ENCODE peak calls at places on chromosomes 7 and 10, in nine cellular contexts. R is H54, Z is HepG2, X is small intestine, T is endodermal cell, W is left colon, F is GM13977, D is ELF-1, K is endothelial cell. Y is an unnamed sample.
A peak's percentile ranks its signal among the peaks of the same experiment; 100 is the strongest.

GRCh38 chr7:87797798-87798403 is 78.3 kb downstream of the SLC25A40 start:
- DNase-seq in X (peak; percentile 51), K (peak; percentile 6), Z (peak; percentile 48), W (no peak), F (peak; percentile 46), D (no peak), T (no peak), R (peak; percentile 2), Y (peak; percentile 54)

GRCh38 chr7:43491984-43492383 is 90.9 kb upstream of the STK17A start:
- DNase-seq in F (no peak), Z (peak; percentile 28), T (no peak), D (no peak), K (no peak), R (peak; percentile 77), X (no peak), W (no peak), Y (no peak)

GRCh38 chr10:34804306-34804705 is 10.8 kb downstream of the PARD3 start:
- DNase-seq in Z (no peak), F (no peak), W (no peak), R (no peak), K (no peak), X (no peak), D (no peak), T (no peak), Y (no peak)

GRCh38 chr7:302054-302992 is 12.4 kb downstream of the FOXL3 start:
- DNase-seq in D (no peak), R (no peak), Z (no peak), F (no peak), X (no peak), K (no peak), W (peak; percentile 14), T (peak; percentile 25), Y (no peak)

GRCh38 chr7:124764847-124765400 is 668 bp downstream of the GPR37 start:
- DNase-seq in T (peak; percentile 82), W (no peak), F (peak; percentile 54), Z (no peak), R (peak; percentile 22), X (peak; percentile 16), D (peak; percentile 61), K (peak; percentile 29), Y (peak; percentile 26)

GRCh38 chr7:875051-875450 is 1.3 kb upstream of the GET4 start:
- DNase-seq in Z (no peak), T (no peak), R (no peak), W (no peak), X (no peak), F (no peak), D (no peak), K (no peak), Y (no peak)

GRCh38 chr7:150828384-150828783 is 23.9 kb upstream of the AOC1 start:
- DNase-seq in T (no peak), D (no peak), K (no peak), X (no peak), F (no peak), Z (no peak), R (no peak), W (no peak), Y (no peak)

GRCh38 chr7:108569381-108570145 is at the start of the genes DNAJB9 and THAP5:
- DNase-seq in F (peak; percentile 94), Z (peak; percentile 98), X (peak; percentile 100), D (peak; percentile 99), W (peak; percentile 100), K (peak; percentile 98), T (peak; percentile 99), R (peak; percentile 85), Y (peak; percentile 99)

GRCh38 chr10:126405239-126405785 is 17.0 kb upstream of the ADAM12 start:
- DNase-seq in Z (no peak), D (no peak), X (no peak), K (no peak), W (no peak), T (no peak), R (no peak), F (no peak), Y (no peak)

GRCh38 chr10:2980791-2981360 is 86.5 kb upstream of the PFKP start:
- DNase-seq in F (no peak), T (no peak), K (no peak), W (no peak), X (no peak), Z (no peak), D (no peak), R (no peak), Y (no peak)

GRCh38 chr10:13256627-13257026 is 22.5 kb upstream of the UCMA start:
- DNase-seq in Z (no peak), W (no peak), T (no peak), D (no peak), K (no peak), R (no peak), X (no peak), F (no peak), Y (no peak)

GRCh38 chr10:52768114-52768532 is 4.5 kb downstream of the MBL2 start:
- DNase-seq in X (no peak), W (no peak), K (no peak), D (no peak), R (no peak), T (no peak), Z (peak; percentile 97), F (no peak), Y (no peak)

GRCh38 chr10:36880898-36881297 is 244.5 kb upstream of the ANKRD30A start:
- DNase-seq in K (no peak), F (no peak), W (no peak), Z (peak; percentile 21), X (peak; percentile 7), T (no peak), D (no peak), R (no peak), Y (peak; percentile 13)

GRCh38 chr10:60974463-60975149 is 30.6 kb upstream of the RHOBTB1 start:
- DNase-seq in W (no peak), R (no peak), F (no peak), X (peak; percentile 66), Z (no peak), K (no peak), T (no peak), D (no peak), Y (no peak)

GRCh38 chr10:97858001-97858439 is 8.4 kb downstream of the GOLGA7B start:
- DNase-seq in X (peak; percentile 79), Z (no peak), R (no peak), W (no peak), T (peak; percentile 61), K (no peak), D (no peak), F (no peak), Y (peak; percentile 44)

GRCh38 chr7:48832303-48832845 is 92.0 kb upstream of the CDC14C start:
- DNase-seq in T (no peak), X (no peak), F (no peak), K (no peak), R (no peak), Z (no peak), D (no peak), W (no peak), Y (no peak)

GRCh38 chr7:102431617-102432298 is 1.6 kb upstream of the ORAI2 start:
- DNase-seq in F (peak; percentile 64), T (peak; percentile 69), R (no peak), Z (peak; percentile 29), D (peak; percentile 42), X (peak; percentile 39), K (no peak), W (peak; percentile 65), Y (peak; percentile 41)

GRCh38 chr7:97844036-97844435 is 28.2 kb downstream of the ASNS start:
- DNase-seq in T (no peak), X (no peak), K (no peak), Z (peak; percentile 6), F (no peak), W (no peak), R (no peak), D (no peak), Y (no peak)

GRCh38 chr7:106062521-106062931 is 49.6 kb downstream of the SYPL1 start:
- DNase-seq in R (no peak), K (no peak), Z (no peak), D (no peak), T (no peak), F (no peak), W (no peak), X (peak; percentile 22), Y (no peak)

GRCh38 chr10:70784476-70784875 is 701 bp downstream of the TBATA start:
- DNase-seq in W (no peak), T (no peak), F (no peak), X (no peak), R (no peak), Z (no peak), K (no peak), D (no peak), Y (no peak)

GRCh38 chr7:100693312-100694195 is 496 bp downstream of the GIGYF1 start:
- DNase-seq in K (peak; percentile 50), Z (no peak), F (peak; percentile 34), T (peak; percentile 59), W (no peak), R (no peak), X (no peak), D (no peak), Y (peak; percentile 40)

GRCh38 chr7:142300689-142301088 is 42.8 kb upstream of the PRSS58 start:
- DNase-seq in T (peak; percentile 92), W (no peak), K (peak; percentile 28), R (peak; percentile 39), Z (no peak), X (peak; percentile 5), F (no peak), D (peak; percentile 61), Y (no peak)

GRCh38 chr7:70498633-70499032 is 633.3 kb upstream of the GALNT17 start:
- DNase-seq in T (peak; percentile 19), K (no peak), D (peak; percentile 20), X (no peak), R (no peak), W (no peak), Z (no peak), F (no peak), Y (no peak)

GRCh38 chr7:155369-156000 is 36.9 kb upstream of the FAM20C start:
- DNase-seq in R (no peak), D (no peak), F (no peak), X (no peak), W (no peak), T (no peak), K (no peak), Z (no peak), Y (no peak)

GRCh38 chr7:88688222-88688621 is 71.3 kb upstream of the ZNF804B start:
- DNase-seq in D (no peak), Z (no peak), F (no peak), X (no peak), K (no peak), W (no peak), T (no peak), R (no peak), Y (no peak)

GRCh38 chr10:15571570-15571969 is 148.2 kb downstream of the ITGA8 start:
- DNase-seq in W (no peak), F (no peak), D (no peak), Z (no peak), R (no peak), X (no peak), T (no peak), K (no peak), Y (peak; percentile 49)

GRCh38 chr7:70259497-70259896 is 661.2 kb downstream of the AUTS2 start:
- DNase-seq in T (no peak), D (no peak), W (no peak), X (no peak), Z (no peak), R (no peak), K (no peak), F (no peak), Y (no peak)